ENCODE peak calls at places on chromosomes 3 and 15, in nine cellular contexts. S is HCT116, F is GM23338, K is K562, I is breast epithelium, N is prostate gland, P is GM12892, C is vagina, L is endothelial cell of umbilical vein. H is an unnamed sample.

GRCh38 chr15:88658070-88658965 is 19.5 kb downstream of the ISG20 start:
- DNase-seq in S (no peak), F (no peak), K (no peak), I (no peak), N (no peak), P (no peak), C (no peak), L (no peak), H (no peak)

GRCh38 chr3:188007897-188008296 is 146.1 kb upstream of the LPP start:
- DNase-seq in S (no peak), F (no peak), K (no peak), I (no peak), N (no peak), P (no peak), C (no peak), L (no peak), H (no peak)

GRCh38 chr3:111595239-111595638 is at the start of gene ZBED2:
- DNase-seq in S (no peak), F (no peak), K (no peak), I (no peak), N (no peak), P (no peak), C (no peak), L (no peak), H (no peak)

GRCh38 chr3:102085431-102086226 is 236.3 kb downstream of the NFKBIZ start:
- DNase-seq in S (no peak), F (no peak), K (no peak), I (no peak), N (no peak), P (no peak), C (no peak), L (no peak), H (no peak)

GRCh38 chr15:47834093-47834492 is 116.8 kb downstream of the SEMA6D start:
- DNase-seq in S (no peak), F (no peak), K (no peak), I (no peak), N (no peak), P (no peak), C (no peak), L (no peak), H (no peak)

GRCh38 chr3:31903686-31904431 is 77.2 kb downstream of the OSBPL10 start:
- DNase-seq in S (no peak), F (no peak), K (no peak), I (no peak), N (no peak), P (no peak), C (no peak), L (no peak), H (no peak)

GRCh38 chr15:47750030-47750739 is 32.9 kb downstream of the SEMA6D start:
- DNase-seq in S (no peak), F (no peak), K (no peak), I (no peak), N (no peak), P (no peak), C (no peak), L (peak; percentile 84), H (no peak)

GRCh38 chr3:71710906-71711494 is 14.2 kb downstream of the EIF4E3 start:
- DNase-seq in S (peak; percentile 21), F (peak; percentile 83), K (peak; percentile 45), I (no peak), N (no peak), P (peak; percentile 17), C (no peak), L (peak; percentile 51), H (no peak)

GRCh38 chr3:96843505-96844203 is 29.3 kb downstream of the EPHA6 start:
- DNase-seq in S (no peak), F (no peak), K (no peak), I (no peak), N (no peak), P (no peak), C (no peak), L (no peak), H (no peak)

GRCh38 chr3:40615110-40615915 is 90.6 kb downstream of the ZNF621 start:
- DNase-seq in S (no peak), F (peak; percentile 90), K (no peak), I (no peak), N (no peak), P (no peak), C (no peak), L (no peak), H (no peak)

GRCh38 chr15:83904107-83904720 is 250.3 kb downstream of the ADAMTSL3 start:
- DNase-seq in S (no peak), F (no peak), K (no peak), I (no peak), N (no peak), P (no peak), C (no peak), L (no peak), H (peak; percentile 15)

DNA sequence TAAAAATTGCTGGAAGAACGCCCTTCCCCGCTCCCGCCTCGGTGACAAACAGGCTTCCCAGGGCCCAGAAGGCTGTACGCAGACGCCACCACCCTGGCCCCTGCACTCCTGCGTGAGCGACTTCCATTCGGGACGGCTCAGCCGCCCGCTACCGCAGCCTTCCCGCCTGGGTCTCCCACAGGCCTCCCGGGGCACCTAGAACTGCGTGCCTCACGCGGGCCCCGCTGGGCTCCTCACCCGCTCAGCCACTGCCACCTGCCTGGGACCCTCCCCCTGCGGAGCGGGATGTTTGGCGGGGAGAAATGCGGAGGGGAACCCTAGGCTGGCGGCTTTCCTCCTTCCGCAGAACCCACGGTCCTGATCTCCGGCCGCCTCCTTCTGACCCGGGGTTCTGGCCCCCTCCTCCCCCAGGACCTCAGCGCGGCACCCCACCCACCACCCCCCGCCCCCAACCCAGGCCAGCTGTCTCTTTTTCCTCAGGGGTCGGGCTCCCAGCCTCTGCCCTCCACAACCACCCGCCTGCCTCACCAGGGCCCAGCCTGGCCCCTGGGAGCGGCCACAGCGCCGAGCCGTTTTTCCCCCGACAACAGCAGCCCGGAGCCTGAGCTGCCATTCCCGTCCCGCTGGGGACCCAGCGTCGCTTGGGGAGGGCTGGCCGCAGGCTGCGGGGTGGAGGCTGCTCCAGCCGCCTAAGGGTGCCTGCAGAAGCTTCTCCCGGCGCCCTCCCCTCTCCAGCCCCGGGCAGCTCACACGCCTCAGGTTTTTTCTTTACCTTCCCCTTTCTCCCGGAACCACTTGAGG is 27.6 kb upstream of the RAB7A start:
- DNase-seq in S (no peak), F (peak; percentile 71), K (no peak), I (no peak), N (peak; percentile 24), P (peak; percentile 52), C (no peak), L (peak; percentile 23), H (peak; percentile 46)
- TF ChIP-seq POLR2AphosphoS5 in S (no peak), F (peak; percentile 19), K (no peak), I (no peak), N (no peak), P (no peak), C (peak; percentile 31), L (no peak), H (no peak)

DNA sequence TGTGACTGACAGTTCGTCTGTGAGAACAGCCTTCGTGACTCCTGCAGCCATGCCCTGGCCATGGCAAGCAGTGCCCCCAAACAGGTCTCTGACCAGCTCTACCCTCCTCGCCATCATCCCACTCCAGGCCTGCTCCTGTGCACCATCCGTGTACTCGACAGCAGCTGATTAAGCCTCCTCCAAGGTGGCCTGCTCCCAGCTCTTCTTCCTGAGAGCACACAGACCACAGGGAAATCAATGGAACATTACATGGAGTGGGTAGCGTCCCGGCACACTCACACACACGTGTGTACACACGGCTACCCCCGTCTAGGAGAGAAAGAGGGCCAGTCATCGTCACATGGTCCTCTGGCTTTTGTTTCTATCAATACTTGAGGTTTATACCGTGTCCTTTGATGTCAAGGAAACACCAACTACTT is 21.1 kb downstream of the ANXA2 start:
- DNase-seq in S (no peak), F (no peak), K (no peak), I (no peak), N (no peak), P (no peak), C (peak; percentile 70), L (no peak), H (no peak)
- TF ChIP-seq POLR2AphosphoS5 in S (peak; percentile 15), F (no peak), K (no peak), I (no peak), N (no peak), P (no peak), C (no peak), L (peak; percentile 67), H (no peak)

GRCh38 chr3:10376353-10376752 is 55.4 kb upstream of the SEC13 start:
- DNase-seq in S (no peak), F (peak; percentile 34), K (no peak), I (no peak), N (no peak), P (no peak), C (no peak), L (no peak), H (no peak)

GRCh38 chr3:10374311-10374710 is 53.4 kb upstream of the SEC13 start:
- DNase-seq in S (no peak), F (no peak), K (no peak), I (no peak), N (no peak), P (no peak), C (no peak), L (no peak), H (no peak)

GRCh38 chr3:10373686-10374261 is 52.9 kb upstream of the SEC13 start:
- DNase-seq in S (peak; percentile 18), F (no peak), K (no peak), I (no peak), N (no peak), P (no peak), C (no peak), L (no peak), H (no peak)

GRCh38 chr3:10377148-10377725 is 56.3 kb upstream of the SEC13 start:
- DNase-seq in S (no peak), F (no peak), K (no peak), I (no peak), N (no peak), P (no peak), C (no peak), L (no peak), H (no peak)

DNA sequence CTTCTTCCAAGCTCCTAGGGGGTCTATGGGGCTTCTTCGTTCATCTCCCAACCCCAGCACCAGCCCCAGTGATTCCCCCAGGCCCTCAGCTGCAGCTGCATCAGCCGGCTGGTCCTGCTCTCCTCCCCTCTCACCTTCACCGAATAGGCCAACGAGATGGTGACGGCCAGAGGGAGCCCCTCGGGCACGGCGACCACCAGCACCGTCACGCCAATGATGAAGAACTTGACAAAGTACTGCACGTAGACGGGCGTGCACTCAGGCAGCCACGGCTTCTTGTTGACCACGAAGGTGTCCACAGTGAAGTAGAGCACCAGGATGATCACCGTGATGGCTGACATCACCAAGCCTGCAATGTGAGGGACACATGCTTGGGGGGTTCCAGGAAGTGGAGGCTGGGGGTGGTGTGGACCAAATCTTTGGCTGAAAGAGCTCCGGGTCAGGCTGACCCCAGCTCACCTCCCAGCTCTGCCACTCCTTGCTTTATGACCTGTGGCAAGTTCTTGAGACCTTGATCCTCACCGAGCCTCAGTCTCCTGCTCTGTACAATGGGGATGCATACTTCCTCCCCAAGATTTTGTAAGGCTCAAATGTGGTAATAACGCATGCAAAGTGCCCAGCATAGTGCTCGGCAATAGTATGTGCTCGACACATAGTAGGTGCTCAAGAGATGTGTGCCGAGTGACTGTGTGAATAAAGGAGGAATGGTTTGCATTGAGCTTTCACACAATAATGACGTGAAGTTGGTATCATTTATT is 54.6 kb upstream of the SEC13 start:
- DNase-seq in S (no peak), F (no peak), K (no peak), I (no peak), N (no peak), P (no peak), C (no peak), L (no peak), H (no peak)
- TF ChIP-seq POLR2AphosphoS5 in S (no peak), F (no peak), K (no peak), I (no peak), N (no peak), P (no peak), C (no peak), L (no peak), H (no peak)

GRCh38 chr15:56772868-56773639 is 39.7 kb upstream of the ZNF280D start:
- DNase-seq in S (no peak), F (peak; percentile 61), K (no peak), I (no peak), N (peak; percentile 39), P (no peak), C (no peak), L (no peak), H (no peak)
- TF ChIP-seq POLR2AphosphoS5 in S (no peak), F (no peak), K (no peak), I (peak; percentile 23), N (peak; percentile 71), P (no peak), C (peak; percentile 33), L (no peak), H (no peak)